ENCODE peak calls at places on chromosomes 3 and 15, in four cellular contexts. E, C, G and M are unnamed samples.

GRCh38 chr3:12990781-12991480 is 82.3 kb downstream of the IQSEC1 start:
- DNase-seq in E (no peak), C (peak; percentile 78), G (peak; percentile 82), M (no peak)

GRCh38 chr15:39213385-39213840 is 367.5 kb upstream of the THBS1 start:
- DNase-seq in E (no peak), C (peak; percentile 95), G (peak; percentile 56), M (no peak)

GRCh38 chr15:67109141-67110034 is 44.0 kb downstream of the SMAD3 start:
- DNase-seq in E (no peak), C (peak; percentile 97), G (peak; percentile 86), M (no peak)

GRCh38 chr3:62188547-62189375 is 184.6 kb downstream of the FEZF2 start:
- DNase-seq in E (peak; percentile 77), C (peak; percentile 79), G (peak; percentile 77), M (no peak)

GRCh38 chr3:2137651-2138050 is 39.0 kb downstream of the CNTN4 start:
- DNase-seq in E (no peak), C (no peak), G (no peak), M (no peak)

GRCh38 chr15:57213783-57214366 is 162.4 kb upstream of the CGNL1 start:
- DNase-seq in E (no peak), C (peak; percentile 76), G (no peak), M (no peak)

GRCh38 chr15:65379986-65380385 is 2.2 kb upstream of the IGDCC3 start:
- DNase-seq in E (no peak), C (no peak), G (no peak), M (no peak)

GRCh38 chr3:62587579-62588031 is 214.3 kb upstream of the FEZF2 start:
- DNase-seq in E (no peak), C (peak; percentile 99), G (peak; percentile 49), M (peak; percentile 66)

GRCh38 chr3:178658694-178659315 is 122.6 kb downstream of the KCNMB2 start:
- DNase-seq in E (no peak), C (no peak), G (no peak), M (no peak)

GRCh38 chr3:177652556-177653290 is 455.4 kb upstream of the TBL1XR1 start:
- DNase-seq in E (no peak), C (no peak), G (no peak), M (no peak)

GRCh38 chr3:28250999-28251398 is 9.6 kb downstream of the CMC1 start:
- DNase-seq in E (no peak), C (no peak), G (no peak), M (no peak)

GRCh38 chr15:86645861-86646393 is 566.3 kb downstream of the AGBL1 start:
- DNase-seq in E (no peak), C (no peak), G (no peak), M (no peak)

GRCh38 chr15:82944840-82945239 is 7.7 kb downstream of the HOMER2 start:
- DNase-seq in E (no peak), C (peak; percentile 80), G (no peak), M (no peak)

GRCh38 chr3:6326760-6327159 is 534.2 kb upstream of the GRM7 start:
- DNase-seq in E (no peak), C (no peak), G (no peak), M (no peak)

GRCh38 chr3:151901282-151901945 is 28.0 kb downstream of the SUCNR1 start:
- DNase-seq in E (no peak), C (no peak), G (no peak), M (no peak)

GRCh38 chr15:75666823-75667501 is 19.2 kb downstream of the SNX33 start:
- DNase-seq in E (no peak), C (peak; percentile 100), G (peak; percentile 99), M (no peak)

GRCh38 chr3:97037294-97037943 is 223.0 kb downstream of the EPHA6 start:
- DNase-seq in E (no peak), C (no peak), G (no peak), M (no peak)

GRCh38 chr15:65396283-65396964 is 18.6 kb upstream of the IGDCC3 start:
- DNase-seq in E (no peak), C (no peak), G (no peak), M (no peak)

GRCh38 chr3:46368569-46368968 is 2.2 kb upstream of the CCR5 start:
- DNase-seq in E (no peak), C (no peak), G (no peak), M (no peak)

GRCh38 chr3:17431004-17431403 is 311.4 kb downstream of the TBC1D5 start:
- DNase-seq in E (no peak), C (peak; percentile 46), G (no peak), M (no peak)

GRCh38 chr3:15750143-15750542 is 47.6 kb downstream of the ANKRD28 start:
- DNase-seq in E (no peak), C (no peak), G (peak; percentile 36), M (no peak)

GRCh38 chr15:75776075-75776443 is 63.4 kb upstream of the CSPG4 start:
- DNase-seq in E (no peak), C (peak; percentile 75), G (no peak), M (no peak)

GRCh38 chr3:128282392-128283196 is 129.3 kb downstream of the EEFSEC start:
- DNase-seq in E (peak; percentile 60), C (peak; percentile 79), G (peak; percentile 53), M (peak; percentile 89)

GRCh38 chr15:41891226-41891625 is 2.6 kb downstream of the SPTBN5 start:
- DNase-seq in E (no peak), C (no peak), G (no peak), M (no peak)

GRCh38 chr15:34337557-34338306 is at the start of gene SLC12A6:
- DNase-seq in E (peak; percentile 93), C (peak; percentile 88), G (peak; percentile 92), M (peak; percentile 94)

GRCh38 chr15:78561490-78561889 is 3.8 kb upstream of the CHRNA5 start:
- DNase-seq in E (no peak), C (no peak), G (no peak), M (no peak)

GRCh38 chr3:47542614-47543173 is 29.2 kb upstream of the ELP6 start:
- DNase-seq in E (no peak), C (peak; percentile 51), G (no peak), M (no peak)

GRCh38 chr3:54982807-54983206 is 54.9 kb upstream of the LRTM1 start:
- DNase-seq in E (no peak), C (no peak), G (no peak), M (no peak)

GRCh38 chr3:192812736-192813383 is 85.5 kb upstream of the FGF12 start:
- DNase-seq in E (no peak), C (peak; percentile 71), G (no peak), M (peak; percentile 26)

GRCh38 chr3:109927161-109927560 is 589.8 kb upstream of the DPPA4 start:
- DNase-seq in E (no peak), C (peak; percentile 92), G (peak; percentile 73), M (no peak)

GRCh38 chr3:72150634-72151412 is 365.9 kb upstream of the PROK2 start:
- DNase-seq in E (no peak), C (no peak), G (no peak), M (no peak)